ENCODE peak calls at places on chromosomes 12 and 14, in five cellular contexts. One of them, this sample, is unnamed.

GRCh38 chr12:110913119-110914056 is 7.0 kb downstream of the MYL2 start:
- DNase-seq in GM12892: no peak
- DNase-seq in right lobe of liver: no peak
- DNase-seq in lower leg skin: no peak
- DNase-seq in adrenal gland: no peak
- DNase-seq in this sample: no peak

GRCh38 chr14:71142375-71143038 is 235.2 kb downstream of the PCNX1 start:
- DNase-seq in GM12892: no peak
- DNase-seq in right lobe of liver: no peak
- DNase-seq in lower leg skin: no peak
- DNase-seq in adrenal gland: no peak
- DNase-seq in this sample: peak; percentile 25

GRCh38 chr12:91695964-91696363 is 449.7 kb downstream of the BTG1 start:
- DNase-seq in GM12892: no peak
- DNase-seq in right lobe of liver: no peak
- DNase-seq in lower leg skin: no peak
- DNase-seq in adrenal gland: no peak
- DNase-seq in this sample: no peak

GRCh38 chr14:30874999-30875787 is 834 bp downstream of the COCH start:
- DNase-seq in GM12892: peak; percentile 28
- DNase-seq in right lobe of liver: no peak
- DNase-seq in lower leg skin: no peak
- DNase-seq in adrenal gland: no peak
- DNase-seq in this sample: no peak

GRCh38 chr14:22882529-22883190 is 362 bp upstream of the REM2 start:
- DNase-seq in GM12892: no peak
- DNase-seq in right lobe of liver: no peak
- DNase-seq in lower leg skin: no peak
- DNase-seq in adrenal gland: peak; percentile 82
- DNase-seq in this sample: peak; percentile 43

GRCh38 chr12:30753233-30753632 is 1.5 kb downstream of the CAPRIN2 start:
- DNase-seq in GM12892: no peak
- DNase-seq in right lobe of liver: no peak
- DNase-seq in lower leg skin: no peak
- DNase-seq in adrenal gland: no peak
- DNase-seq in this sample: no peak

GRCh38 chr12:53676715-53677611 is 1.1 kb upstream of the ATP5MC2 start:
- DNase-seq in GM12892: no peak
- DNase-seq in right lobe of liver: peak; percentile 60
- DNase-seq in lower leg skin: peak; percentile 40
- DNase-seq in adrenal gland: peak; percentile 77
- DNase-seq in this sample: no peak

GRCh38 chr12:28378749-28379148 is 188.5 kb downstream of the CCDC91 start:
- DNase-seq in GM12892: no peak
- DNase-seq in right lobe of liver: no peak
- DNase-seq in lower leg skin: no peak
- DNase-seq in adrenal gland: no peak
- DNase-seq in this sample: no peak

GRCh38 chr14:38098074-38098846 is 109.4 kb upstream of the SSTR1 start:
- DNase-seq in GM12892: no peak
- DNase-seq in right lobe of liver: no peak
- DNase-seq in lower leg skin: no peak
- DNase-seq in adrenal gland: no peak
- DNase-seq in this sample: no peak

GRCh38 chr12:57627504-57628279 is 5.3 kb downstream of the B4GALNT1 start:
- DNase-seq in GM12892: no peak
- DNase-seq in right lobe of liver: peak; percentile 45
- DNase-seq in lower leg skin: peak; percentile 9
- DNase-seq in adrenal gland: peak; percentile 31
- DNase-seq in this sample: no peak

DNA sequence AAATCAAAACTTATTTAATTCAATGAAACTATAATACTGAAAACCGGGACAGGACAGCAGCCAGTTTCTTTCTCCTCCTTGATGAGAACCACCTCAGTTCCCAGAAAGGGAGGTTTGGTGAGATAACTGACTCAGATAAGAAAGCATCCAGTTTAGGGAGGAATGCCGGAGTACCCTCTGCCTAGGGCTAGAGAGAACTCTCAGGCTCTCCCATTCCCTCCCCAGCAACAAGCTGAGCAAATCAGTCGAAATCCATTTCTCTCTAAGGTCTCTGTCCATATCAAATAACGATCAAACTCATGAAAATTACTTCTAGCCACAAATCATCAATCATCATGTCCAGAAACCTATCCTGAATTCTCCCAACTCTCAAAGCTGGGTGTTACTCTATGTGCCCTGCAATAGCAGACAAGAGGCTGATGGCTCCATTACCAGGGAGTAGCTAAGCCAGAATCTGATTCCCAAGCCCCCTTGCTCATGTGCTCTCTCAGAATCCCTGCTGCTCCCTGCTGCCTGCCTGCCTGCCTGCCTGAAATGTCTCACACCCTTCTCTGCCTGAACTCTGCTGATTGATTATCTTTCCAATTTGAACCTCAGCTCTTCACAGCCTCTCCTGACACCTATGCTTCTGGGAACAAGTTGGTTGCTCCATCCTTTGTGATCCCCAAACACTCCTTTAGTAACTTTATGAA is 49.4 kb downstream of the SLC25A47 start:
- DNase-seq in GM12892: no peak
- DNase-seq in right lobe of liver: no peak
- DNase-seq in lower leg skin: no peak
- DNase-seq in adrenal gland: no peak
- DNase-seq in this sample: no peak
- TF ChIP-seq POLR2A in GM12892: no peak
- TF ChIP-seq POLR2A in right lobe of liver: no peak
- TF ChIP-seq POLR2A in lower leg skin: no peak
- TF ChIP-seq POLR2A in adrenal gland: no peak
- TF ChIP-seq POLR2A in this sample: no peak

GRCh38 chr12:47819544-47819901 is 180 bp downstream of the HDAC7 start:
- DNase-seq in GM12892: no peak
- DNase-seq in right lobe of liver: no peak
- DNase-seq in lower leg skin: no peak
- DNase-seq in adrenal gland: no peak
- DNase-seq in this sample: no peak
- TF ChIP-seq POLR2A in GM12892: no peak
- TF ChIP-seq POLR2A in right lobe of liver: no peak
- TF ChIP-seq POLR2A in lower leg skin: no peak
- TF ChIP-seq POLR2A in adrenal gland: no peak
- TF ChIP-seq POLR2A in this sample: no peak

GRCh38 chr12:88141774-88142609 is at the start of the genes CEP290 and TMTC3:
- DNase-seq in GM12892: peak; percentile 47
- DNase-seq in right lobe of liver: peak; percentile 98
- DNase-seq in lower leg skin: peak; percentile 98
- DNase-seq in adrenal gland: peak; percentile 99
- DNase-seq in this sample: peak; percentile 71
- TF ChIP-seq POLR2A in GM12892: peak; percentile 70
- TF ChIP-seq POLR2A in right lobe of liver: peak; percentile 49
- TF ChIP-seq POLR2A in lower leg skin: no peak
- TF ChIP-seq POLR2A in adrenal gland: peak; percentile 40
- TF ChIP-seq POLR2A in this sample: peak; percentile 76

GRCh38 chr14:21200752-21201461 is 45.0 kb upstream of the OR5AU1 start:
- DNase-seq in GM12892: no peak
- DNase-seq in right lobe of liver: no peak
- DNase-seq in lower leg skin: no peak
- DNase-seq in adrenal gland: no peak
- DNase-seq in this sample: no peak
- TF ChIP-seq POLR2A in GM12892: no peak
- TF ChIP-seq POLR2A in right lobe of liver: no peak
- TF ChIP-seq POLR2A in lower leg skin: no peak
- TF ChIP-seq POLR2A in adrenal gland: no peak
- TF ChIP-seq POLR2A in this sample: no peak